ENCODE peak calls at places on chromosomes 6 and 20, in four cellular contexts. S is iris pigment epithelial cell, T is suprapubic skin, Q is pons. G is an unnamed sample.

GRCh38 chr6:37021356-37022129 is 16.1 kb downstream of the FGD2 start:
- DNase-seq in S (peak; percentile 56), Q (no peak), T (peak; percentile 41), G (peak; percentile 44)

GRCh38 chr6:147958683-147959082 is 384.0 kb upstream of the SASH1 start:
- DNase-seq in Q (peak; percentile 18), T (no peak), S (peak; percentile 6), G (no peak)

GRCh38 chr6:147709396-147710272 is 201.1 kb downstream of the SAMD5 start:
- DNase-seq in S (no peak), T (no peak), Q (no peak), G (no peak)

GRCh38 chr6:86192123-86192522 is 549.4 kb upstream of the SYNCRIP start:
- DNase-seq in Q (no peak), T (no peak), S (peak; percentile 15), G (peak; percentile 0)

GRCh38 chr20:54622338-54623280 is 147.2 kb downstream of the DOK5 start:
- DNase-seq in Q (no peak), T (no peak), S (no peak), G (peak; percentile 4)

GRCh38 chr6:56484669-56485068 is 158.0 kb downstream of the DST start:
- DNase-seq in T (no peak), Q (no peak), S (peak; percentile 64), G (no peak)

GRCh38 chr6:78619016-78619415 is 248.3 kb upstream of the IRAK1BP1 start:
- DNase-seq in S (peak; percentile 23), T (no peak), Q (no peak), G (no peak)

GRCh38 chr20:50394569-50394968 is 115.6 kb upstream of the PTPN1 start:
- DNase-seq in T (no peak), Q (peak; percentile 47), S (no peak), G (no peak)

GRCh38 chr20:34536798-34537394 is 20.7 kb downstream of the DYNLRB1 start:
- DNase-seq in T (no peak), Q (no peak), S (peak; percentile 28), G (peak; percentile 21)

GRCh38 chr20:1327827-1328679 is 886 bp downstream of the SDCBP2 start:
- DNase-seq in S (no peak), Q (no peak), T (peak; percentile 62), G (no peak)

GRCh38 chr6:74409447-74409846 is 713.4 kb downstream of the CD109 start:
- DNase-seq in S (peak; percentile 82), Q (peak; percentile 36), T (no peak), G (peak; percentile 66)

GRCh38 chr6:94478178-94479140 is 1059.1 kb upstream of the EPHA7 start:
- DNase-seq in T (no peak), Q (peak; percentile 23), S (no peak), G (no peak)

GRCh38 chr20:5714261-5715041 is 35.8 kb upstream of the SHLD1 start:
- DNase-seq in T (no peak), Q (peak; percentile 19), S (peak; percentile 70), G (peak; percentile 65)

GRCh38 chr6:97656236-97656635 is 373.2 kb upstream of the MMS22L start:
- DNase-seq in S (no peak), T (no peak), Q (peak; percentile 69), G (no peak)

GRCh38 chr20:33119725-33120720 is 40.6 kb downstream of the BPIFB4 start:
- DNase-seq in T (no peak), Q (no peak), S (no peak), G (no peak)

GRCh38 chr6:170178561-170179477 is 112.1 kb downstream of the DLL1 start:
- DNase-seq in S (peak; percentile 31), Q (no peak), T (peak; percentile 81), G (no peak)

GRCh38 chr6:129186988-129187387 is 304.1 kb downstream of the LAMA2 start:
- DNase-seq in Q (no peak), T (no peak), S (peak; percentile 60), G (peak; percentile 81)

GRCh38 chr6:116666869-116667268 is 1.7 kb downstream of the ZUP1 start:
- DNase-seq in T (no peak), Q (no peak), S (no peak), G (no peak)

GRCh38 chr6:137866200-137866913 is 702 bp upstream of the TNFAIP3 start:
- DNase-seq in S (no peak), T (peak; percentile 86), Q (peak; percentile 55), G (no peak)

GRCh38 chr6:138724015-138724414 is 49.6 kb upstream of the CCDC28A start:
- DNase-seq in Q (peak; percentile 46), T (no peak), S (peak; percentile 83), G (peak; percentile 82)

GRCh38 chr6:31453259-31453658 is 44.7 kb upstream of the MICB start:
- DNase-seq in S (peak; percentile 49), Q (no peak), T (no peak), G (no peak)

G was measured in brain microvascular endothelial cell.